ENCODE peak calls at places on chromosome 1, in five cellular contexts. A, R, F, J and I are unnamed samples.

GRCh38 chr1:17059391-17060128 is 5.7 kb upstream of the SDHB start:
- DNase-seq in A (peak; percentile 60), R (peak; percentile 68), F (peak; percentile 71), J (no peak), I (peak; percentile 42)

GRCh38 chr1:208821939-208822338 is 577.8 kb upstream of the PLXNA2 start:
- DNase-seq in A (no peak), R (no peak), F (no peak), J (no peak), I (no peak)

GRCh38 chr1:13819637-13820036 is 119.6 kb downstream of the PRDM2 start:
- DNase-seq in A (no peak), R (no peak), F (no peak), J (no peak), I (no peak)

GRCh38 chr1:55288245-55288644 is 73.1 kb upstream of the USP24 start:
- DNase-seq in A (peak; percentile 78), R (no peak), F (no peak), J (no peak), I (no peak)

GRCh38 chr1:154479764-154480421 is 22.1 kb upstream of the TDRD10 start:
- DNase-seq in A (peak; percentile 81), R (peak; percentile 90), F (peak; percentile 69), J (no peak), I (peak; percentile 63)

GRCh38 chr1:46532498-46533178 is 18.8 kb downstream of the KNCN start:
- DNase-seq in A (peak; percentile 88), R (peak; percentile 47), F (peak; percentile 89), J (no peak), I (peak; percentile 71)

GRCh38 chr1:236489710-236490377 is 33.9 kb upstream of the LGALS8 start:
- DNase-seq in A (peak; percentile 57), R (peak; percentile 74), F (no peak), J (no peak), I (no peak)

GRCh38 chr1:244971524-244972216 is 107.3 kb upstream of the HNRNPU start:
- DNase-seq in A (no peak), R (no peak), F (no peak), J (no peak), I (no peak)

GRCh38 chr1:22039594-22040347 is 12.7 kb upstream of the CDC42 start:
- DNase-seq in A (peak; percentile 80), R (peak; percentile 89), F (no peak), J (no peak), I (no peak)

GRCh38 chr1:76023669-76024407 is 50.7 kb upstream of the ST6GALNAC3 start:
- DNase-seq in A (no peak), R (no peak), F (no peak), J (no peak), I (no peak)

GRCh38 chr1:6724517-6725141 is 23.0 kb upstream of the DNAJC11 start:
- DNase-seq in A (no peak), R (peak; percentile 31), F (no peak), J (no peak), I (no peak)

GRCh38 chr1:50978144-50978851 is 8.3 kb downstream of the CDKN2C start:
- DNase-seq in A (peak; percentile 72), R (peak; percentile 51), F (peak; percentile 57), J (peak; percentile 32), I (peak; percentile 27)

GRCh38 chr1:238681021-238681420 is 705.3 kb upstream of the CHRM3 start:
- DNase-seq in A (no peak), R (peak; percentile 63), F (no peak), J (no peak), I (no peak)
- TF ChIP-seq CTCF in A (no peak), R (no peak), F (no peak), J (no peak), I (no peak)

GRCh38 chr1:25430666-25431494 is at the start of gene MACO1:
- DNase-seq in A (peak; percentile 99), R (peak; percentile 97), F (peak; percentile 97), J (peak; percentile 90), I (peak; percentile 95)
- TF ChIP-seq CTCF in A (no peak), R (no peak), F (no peak), J (no peak), I (peak; percentile 15)

DNA sequence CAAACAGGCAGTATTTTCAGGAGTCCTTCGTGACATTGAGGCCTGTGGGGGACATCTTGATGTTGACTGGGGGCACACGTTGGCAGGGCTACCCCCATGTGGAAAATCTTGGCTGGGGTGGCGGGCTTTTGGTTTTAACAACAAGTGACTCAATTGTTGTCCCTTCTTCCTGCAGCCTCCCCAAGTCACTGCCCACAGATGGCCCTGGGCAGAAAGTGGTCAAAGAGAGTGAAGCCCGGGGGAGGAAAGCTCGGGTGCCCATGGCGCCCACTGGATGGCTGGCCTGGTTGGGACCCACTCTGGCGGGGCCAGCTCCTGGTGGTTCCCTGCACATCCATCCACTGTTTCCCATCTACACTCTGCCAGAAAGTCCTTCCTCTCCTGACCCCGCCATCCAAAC is 24.6 kb upstream of the ZNF648 start:
- DNase-seq in A (no peak), R (no peak), F (no peak), J (no peak), I (no peak)
- TF ChIP-seq CTCF in A (no peak), R (no peak), F (no peak), J (no peak), I (no peak)

GRCh38 chr1:207713529-207713928 is 38.3 kb upstream of the CD46 start:
- DNase-seq in A (no peak), R (no peak), F (no peak), J (no peak), I (no peak)
- TF ChIP-seq CTCF in A (no peak), R (no peak), F (no peak), J (no peak), I (no peak)